ENCODE peak calls at places on chromosomes 11 and 22, in four cellular contexts. One of them, this sample, is unnamed.

GRCh38 chr22:20531404-20532181 is 24.2 kb downstream of the MED15 start:
- DNase-seq in astrocyte of the spinal cord: peak; percentile 87
- DNase-seq in activated CD8-positive, alpha-beta memory T cell treated with anti-CD3 and anti-CD28 coated beads, Interleukin-2, amount 50 U/mL, for 48 hours: no peak
- DNase-seq in posterior vena cava: no peak
- DNase-seq in this sample: peak; percentile 91

GRCh38 chr11:119023741-119024140 is 5.2 kb downstream of the TRAPPC4 start:
- DNase-seq in astrocyte of the spinal cord: no peak
- DNase-seq in activated CD8-positive, alpha-beta memory T cell treated with anti-CD3 and anti-CD28 coated beads, Interleukin-2, amount 50 U/mL, for 48 hours: no peak
- DNase-seq in posterior vena cava: peak; percentile 32
- DNase-seq in this sample: no peak

GRCh38 chr22:17888855-17889254 is 114.6 kb upstream of the BID start:
- DNase-seq in astrocyte of the spinal cord: peak; percentile 14
- DNase-seq in activated CD8-positive, alpha-beta memory T cell treated with anti-CD3 and anti-CD28 coated beads, Interleukin-2, amount 50 U/mL, for 48 hours: no peak
- DNase-seq in posterior vena cava: no peak
- DNase-seq in this sample: no peak

GRCh38 chr11:119727523-119728081 is 1.4 kb downstream of the NECTIN1 start:
- DNase-seq in astrocyte of the spinal cord: no peak
- DNase-seq in activated CD8-positive, alpha-beta memory T cell treated with anti-CD3 and anti-CD28 coated beads, Interleukin-2, amount 50 U/mL, for 48 hours: no peak
- DNase-seq in posterior vena cava: no peak
- DNase-seq in this sample: no peak

GRCh38 chr22:43152355-43153071 is 1.2 kb downstream of the TSPO start:
- DNase-seq in astrocyte of the spinal cord: peak; percentile 38
- DNase-seq in activated CD8-positive, alpha-beta memory T cell treated with anti-CD3 and anti-CD28 coated beads, Interleukin-2, amount 50 U/mL, for 48 hours: peak; percentile 78
- DNase-seq in posterior vena cava: peak; percentile 89
- DNase-seq in this sample: peak; percentile 41

GRCh38 chr11:72988796-72989195 is 153.3 kb downstream of the FCHSD2 start:
- DNase-seq in astrocyte of the spinal cord: no peak
- DNase-seq in activated CD8-positive, alpha-beta memory T cell treated with anti-CD3 and anti-CD28 coated beads, Interleukin-2, amount 50 U/mL, for 48 hours: no peak
- DNase-seq in posterior vena cava: no peak
- DNase-seq in this sample: no peak

GRCh38 chr11:2314525-2315394 is 12.9 kb downstream of the TSPAN32 start:
- DNase-seq in astrocyte of the spinal cord: peak; percentile 87
- DNase-seq in activated CD8-positive, alpha-beta memory T cell treated with anti-CD3 and anti-CD28 coated beads, Interleukin-2, amount 50 U/mL, for 48 hours: peak; percentile 44
- DNase-seq in posterior vena cava: peak; percentile 92
- DNase-seq in this sample: no peak

GRCh38 chr22:19679476-19680099 is 34.7 kb upstream of the SEPTIN5 start:
- DNase-seq in astrocyte of the spinal cord: no peak
- DNase-seq in activated CD8-positive, alpha-beta memory T cell treated with anti-CD3 and anti-CD28 coated beads, Interleukin-2, amount 50 U/mL, for 48 hours: peak; percentile 83
- DNase-seq in posterior vena cava: no peak
- DNase-seq in this sample: no peak

GRCh38 chr22:44130076-44130711 is 50.5 kb upstream of the PARVG start:
- DNase-seq in astrocyte of the spinal cord: no peak
- DNase-seq in activated CD8-positive, alpha-beta memory T cell treated with anti-CD3 and anti-CD28 coated beads, Interleukin-2, amount 50 U/mL, for 48 hours: no peak
- DNase-seq in posterior vena cava: peak; percentile 28
- DNase-seq in this sample: no peak

GRCh38 chr22:49583886-49584505 is 243.7 kb downstream of the BRD1 start:
- DNase-seq in astrocyte of the spinal cord: no peak
- DNase-seq in activated CD8-positive, alpha-beta memory T cell treated with anti-CD3 and anti-CD28 coated beads, Interleukin-2, amount 50 U/mL, for 48 hours: no peak
- DNase-seq in posterior vena cava: no peak
- DNase-seq in this sample: no peak

GRCh38 chr22:50218996-50219727 is 18.4 kb downstream of the SELENOO start:
- DNase-seq in astrocyte of the spinal cord: peak; percentile 77
- DNase-seq in activated CD8-positive, alpha-beta memory T cell treated with anti-CD3 and anti-CD28 coated beads, Interleukin-2, amount 50 U/mL, for 48 hours: no peak
- DNase-seq in posterior vena cava: peak; percentile 91
- DNase-seq in this sample: peak; percentile 7

GRCh38 chr11:14443642-14444041 is 56.0 kb downstream of the COPB1 start:
- DNase-seq in astrocyte of the spinal cord: peak; percentile 42
- DNase-seq in activated CD8-positive, alpha-beta memory T cell treated with anti-CD3 and anti-CD28 coated beads, Interleukin-2, amount 50 U/mL, for 48 hours: no peak
- DNase-seq in posterior vena cava: no peak
- DNase-seq in this sample: peak; percentile 65

GRCh38 chr11:6566704-6567370 is 36.6 kb downstream of the RRP8 start:
- DNase-seq in astrocyte of the spinal cord: no peak
- DNase-seq in activated CD8-positive, alpha-beta memory T cell treated with anti-CD3 and anti-CD28 coated beads, Interleukin-2, amount 50 U/mL, for 48 hours: no peak
- DNase-seq in posterior vena cava: no peak
- DNase-seq in this sample: no peak

GRCh38 chr11:68215087-68215445 is 2.0 kb upstream of the KMT5B start:
- DNase-seq in astrocyte of the spinal cord: no peak
- DNase-seq in activated CD8-positive, alpha-beta memory T cell treated with anti-CD3 and anti-CD28 coated beads, Interleukin-2, amount 50 U/mL, for 48 hours: peak; percentile 64
- DNase-seq in posterior vena cava: no peak
- DNase-seq in this sample: no peak

GRCh38 chr11:6655790-6656580 is at the start of gene DCHS1:
- DNase-seq in astrocyte of the spinal cord: no peak
- DNase-seq in activated CD8-positive, alpha-beta memory T cell treated with anti-CD3 and anti-CD28 coated beads, Interleukin-2, amount 50 U/mL, for 48 hours: no peak
- DNase-seq in posterior vena cava: no peak
- DNase-seq in this sample: no peak

GRCh38 chr11:46686886-46687810 is 13.3 kb downstream of the ARHGAP1 start:
- DNase-seq in astrocyte of the spinal cord: peak; percentile 78
- DNase-seq in activated CD8-positive, alpha-beta memory T cell treated with anti-CD3 and anti-CD28 coated beads, Interleukin-2, amount 50 U/mL, for 48 hours: no peak
- DNase-seq in posterior vena cava: peak; percentile 84
- DNase-seq in this sample: no peak

GRCh38 chr11:115501895-115502589 is 2.2 kb downstream of the CADM1 start:
- DNase-seq in astrocyte of the spinal cord: peak; percentile 30
- DNase-seq in activated CD8-positive, alpha-beta memory T cell treated with anti-CD3 and anti-CD28 coated beads, Interleukin-2, amount 50 U/mL, for 48 hours: peak; percentile 49
- DNase-seq in posterior vena cava: no peak
- DNase-seq in this sample: peak; percentile 18

GRCh38 chr11:91382946-91383345 is 841.7 kb upstream of the FAT3 start:
- DNase-seq in astrocyte of the spinal cord: no peak
- DNase-seq in activated CD8-positive, alpha-beta memory T cell treated with anti-CD3 and anti-CD28 coated beads, Interleukin-2, amount 50 U/mL, for 48 hours: no peak
- DNase-seq in posterior vena cava: no peak
- DNase-seq in this sample: no peak

GRCh38 chr11:66328036-66328306 is 8.3 kb downstream of the RIN1 start:
- DNase-seq in astrocyte of the spinal cord: no peak
- DNase-seq in activated CD8-positive, alpha-beta memory T cell treated with anti-CD3 and anti-CD28 coated beads, Interleukin-2, amount 50 U/mL, for 48 hours: no peak
- DNase-seq in posterior vena cava: no peak
- DNase-seq in this sample: no peak

GRCh38 chr11:64351136-64351631 is 7.8 kb upstream of the RPS6KA4 start:
- DNase-seq in astrocyte of the spinal cord: no peak
- DNase-seq in activated CD8-positive, alpha-beta memory T cell treated with anti-CD3 and anti-CD28 coated beads, Interleukin-2, amount 50 U/mL, for 48 hours: no peak
- DNase-seq in posterior vena cava: no peak
- DNase-seq in this sample: no peak

GRCh38 chr11:123188508-123189165 is 6.4 kb downstream of the CLMP start:
- DNase-seq in astrocyte of the spinal cord: peak; percentile 89
- DNase-seq in activated CD8-positive, alpha-beta memory T cell treated with anti-CD3 and anti-CD28 coated beads, Interleukin-2, amount 50 U/mL, for 48 hours: no peak
- DNase-seq in posterior vena cava: no peak
- DNase-seq in this sample: peak; percentile 74

GRCh38 chr11:103892603-103893002 is 143.8 kb upstream of the DDI1 start:
- DNase-seq in astrocyte of the spinal cord: peak; percentile 67
- DNase-seq in activated CD8-positive, alpha-beta memory T cell treated with anti-CD3 and anti-CD28 coated beads, Interleukin-2, amount 50 U/mL, for 48 hours: no peak
- DNase-seq in posterior vena cava: no peak
- DNase-seq in this sample: no peak